ENCODE peak calls at places on chromosomes 5 and 9, in six cellular contexts. X, Q, J, V, Z and I are unnamed samples.

GRCh38 chr5:85549836-85550599 is 1067.7 kb upstream of the COX7C start:
- DNase-seq in X (no peak), Q (no peak), J (no peak), V (no peak), Z (no peak), I (no peak)

GRCh38 chr9:123481209-123481865 is 125.3 kb downstream of the CRB2 start:
- DNase-seq in X (no peak), Q (no peak), J (no peak), V (no peak), Z (no peak), I (no peak)

GRCh38 chr5:10709409-10709808 is 51.6 kb downstream of the DAP start:
- DNase-seq in X (no peak), Q (no peak), J (no peak), V (no peak), Z (no peak), I (no peak)

GRCh38 chr9:16710888-16711287 is 159.6 kb downstream of the BNC2 start:
- DNase-seq in X (no peak), Q (no peak), J (no peak), V (no peak), Z (peak), I (peak)

GRCh38 chr9:37806271-37806670 is 5.7 kb downstream of the DCAF10 start:
- DNase-seq in X (no peak), Q (no peak), J (no peak), V (no peak), Z (no peak), I (no peak)

GRCh38 chr5:73482383-73483193 is 15.7 kb upstream of the BTF3 start:
- DNase-seq in X (peak), Q (no peak), J (no peak), V (no peak), Z (no peak), I (peak)

GRCh38 chr9:131539223-131539923 is 6.0 kb upstream of the PRRT1B start:
- DNase-seq in X (no peak), Q (no peak), J (no peak), V (no peak), Z (no peak), I (no peak)

GRCh38 chr9:121222524-121223171 is 21.0 kb upstream of the RAB14 start:
- DNase-seq in X (no peak), Q (no peak), J (no peak), V (no peak), Z (no peak), I (peak)

GRCh38 chr5:82348749-82349148 is 70.6 kb upstream of the RPS23 start:
- DNase-seq in X (no peak), Q (no peak), J (no peak), V (no peak), Z (no peak), I (no peak)

GRCh38 chr5:96790851-96791513 is 16.8 kb downstream of the ERAP1 start:
- DNase-seq in X (no peak), Q (no peak), J (no peak), V (no peak), Z (peak), I (no peak)

GRCh38 chr5:132561601-132562000 is 4.8 kb downstream of the RAD50 start:
- DNase-seq in X (no peak), Q (no peak), J (no peak), V (no peak), Z (no peak), I (no peak)

GRCh38 chr5:33228149-33228548 is 212.6 kb upstream of the TARS1 start:
- DNase-seq in X (no peak), Q (no peak), J (no peak), V (no peak), Z (no peak), I (no peak)

GRCh38 chr5:51881901-51882300 is 498.7 kb downstream of the ISL1 start:
- DNase-seq in X (no peak), Q (no peak), J (no peak), V (no peak), Z (peak), I (no peak)

GRCh38 chr5:128193676-128194390 is 110.3 kb downstream of the SLC12A2 start:
- DNase-seq in X (no peak), Q (no peak), J (no peak), V (no peak), Z (no peak), I (no peak)

GRCh38 chr5:142961435-142962171 is 191.4 kb downstream of the ARHGAP26 start:
- DNase-seq in X (no peak), Q (no peak), J (no peak), V (no peak), Z (no peak), I (no peak)

GRCh38 chr5:179793470-179794139 is at the start of gene LTC4S:
- DNase-seq in X (peak), Q (no peak), J (peak), V (peak), Z (no peak), I (no peak)

GRCh38 chr9:129773262-129774048 is 20.6 kb upstream of the PTGES start:
- DNase-seq in X (no peak), Q (no peak), J (no peak), V (no peak), Z (no peak), I (no peak)

GRCh38 chr9:135707449-135708138 is 5.6 kb downstream of the KCNT1 start:
- DNase-seq in X (no peak), Q (no peak), J (no peak), V (no peak), Z (no peak), I (no peak)

GRCh38 chr5:88145205-88145602 is 123.4 kb downstream of the TMEM161B start:
- DNase-seq in X (no peak), Q (no peak), J (no peak), V (no peak), Z (no peak), I (no peak)

GRCh38 chr9:14888857-14889256 is 21.4 kb downstream of the FREM1 start:
- DNase-seq in X (no peak), Q (no peak), J (no peak), V (no peak), Z (no peak), I (no peak)

GRCh38 chr5:144198386-144198785 is 27.7 kb downstream of the KCTD16 start:
- DNase-seq in X (no peak), Q (no peak), J (no peak), V (no peak), Z (no peak), I (peak)